ENCODE peak calls at places on chromosome 1, in nine cellular contexts. One of them, this sample, is unnamed.

GRCh38 chr1:154992721-154993571 is 440 bp upstream of the LENEP start:
- DNase-seq in stimulated activated CD4-positive, alpha-beta T cell treated with anti-CD3 and anti-CD28 coated beads, Interleukin-4, amount 100 ng/mL, for 24 hours: no peak
- DNase-seq in activated naive CD4-positive, alpha-beta T cell treated with anti-CD3 and anti-CD28 coated beads for 36 hours: no peak
- DNase-seq in H4: peak
- DNase-seq in NCI-H748 treated with DMSO at 0.1 percent for 48 hours: no peak
- DNase-seq in ecto neural progenitor cell: peak
- DNase-seq in NCI-H226: peak
- DNase-seq in right cardiac atrium: peak
- DNase-seq in activated gamma-delta T cell treated with Interleukin-2 at 50 U/mL for 16 hours: no peak
- DNase-seq in this sample: no peak

GRCh38 chr1:183569141-183569540 is 21.1 kb downstream of the NCF2 start:
- DNase-seq in stimulated activated CD4-positive, alpha-beta T cell treated with anti-CD3 and anti-CD28 coated beads, Interleukin-4, amount 100 ng/mL, for 24 hours: peak
- DNase-seq in activated naive CD4-positive, alpha-beta T cell treated with anti-CD3 and anti-CD28 coated beads for 36 hours: peak
- DNase-seq in H4: peak
- DNase-seq in NCI-H748 treated with DMSO at 0.1 percent for 48 hours: no peak
- DNase-seq in ecto neural progenitor cell: no peak
- DNase-seq in NCI-H226: peak
- DNase-seq in right cardiac atrium: no peak
- DNase-seq in activated gamma-delta T cell treated with Interleukin-2 at 50 U/mL for 16 hours: no peak
- DNase-seq in this sample: no peak

GRCh38 chr1:67921725-67922489 is 88.6 kb upstream of the GNG12 start:
- DNase-seq in stimulated activated CD4-positive, alpha-beta T cell treated with anti-CD3 and anti-CD28 coated beads, Interleukin-4, amount 100 ng/mL, for 24 hours: no peak
- DNase-seq in activated naive CD4-positive, alpha-beta T cell treated with anti-CD3 and anti-CD28 coated beads for 36 hours: no peak
- DNase-seq in H4: no peak
- DNase-seq in NCI-H748 treated with DMSO at 0.1 percent for 48 hours: no peak
- DNase-seq in ecto neural progenitor cell: no peak
- DNase-seq in NCI-H226: peak
- DNase-seq in right cardiac atrium: no peak
- DNase-seq in activated gamma-delta T cell treated with Interleukin-2 at 50 U/mL for 16 hours: no peak
- DNase-seq in this sample: no peak

GRCh38 chr1:11238311-11238710 is 24.0 kb downstream of the MTOR start:
- DNase-seq in stimulated activated CD4-positive, alpha-beta T cell treated with anti-CD3 and anti-CD28 coated beads, Interleukin-4, amount 100 ng/mL, for 24 hours: no peak
- DNase-seq in activated naive CD4-positive, alpha-beta T cell treated with anti-CD3 and anti-CD28 coated beads for 36 hours: no peak
- DNase-seq in H4: no peak
- DNase-seq in NCI-H748 treated with DMSO at 0.1 percent for 48 hours: no peak
- DNase-seq in ecto neural progenitor cell: no peak
- DNase-seq in NCI-H226: no peak
- DNase-seq in right cardiac atrium: no peak
- DNase-seq in activated gamma-delta T cell treated with Interleukin-2 at 50 U/mL for 16 hours: no peak
- DNase-seq in this sample: no peak

GRCh38 chr1:24484208-24484607 is 18.4 kb upstream of the RCAN3 start:
- DNase-seq in stimulated activated CD4-positive, alpha-beta T cell treated with anti-CD3 and anti-CD28 coated beads, Interleukin-4, amount 100 ng/mL, for 24 hours: no peak
- DNase-seq in activated naive CD4-positive, alpha-beta T cell treated with anti-CD3 and anti-CD28 coated beads for 36 hours: peak
- DNase-seq in H4: no peak
- DNase-seq in NCI-H748 treated with DMSO at 0.1 percent for 48 hours: no peak
- DNase-seq in ecto neural progenitor cell: no peak
- DNase-seq in NCI-H226: no peak
- DNase-seq in right cardiac atrium: no peak
- DNase-seq in activated gamma-delta T cell treated with Interleukin-2 at 50 U/mL for 16 hours: no peak
- DNase-seq in this sample: no peak

GRCh38 chr1:212816567-212817278 is 25.0 kb downstream of the TATDN3 start:
- DNase-seq in stimulated activated CD4-positive, alpha-beta T cell treated with anti-CD3 and anti-CD28 coated beads, Interleukin-4, amount 100 ng/mL, for 24 hours: no peak
- DNase-seq in activated naive CD4-positive, alpha-beta T cell treated with anti-CD3 and anti-CD28 coated beads for 36 hours: no peak
- DNase-seq in H4: no peak
- DNase-seq in NCI-H748 treated with DMSO at 0.1 percent for 48 hours: no peak
- DNase-seq in ecto neural progenitor cell: no peak
- DNase-seq in NCI-H226: no peak
- DNase-seq in right cardiac atrium: no peak
- DNase-seq in activated gamma-delta T cell treated with Interleukin-2 at 50 U/mL for 16 hours: no peak
- DNase-seq in this sample: no peak

GRCh38 chr1:102897537-102897936 is 210.8 kb downstream of the COL11A1 start:
- DNase-seq in stimulated activated CD4-positive, alpha-beta T cell treated with anti-CD3 and anti-CD28 coated beads, Interleukin-4, amount 100 ng/mL, for 24 hours: no peak
- DNase-seq in activated naive CD4-positive, alpha-beta T cell treated with anti-CD3 and anti-CD28 coated beads for 36 hours: no peak
- DNase-seq in H4: peak
- DNase-seq in NCI-H748 treated with DMSO at 0.1 percent for 48 hours: no peak
- DNase-seq in ecto neural progenitor cell: no peak
- DNase-seq in NCI-H226: peak
- DNase-seq in right cardiac atrium: no peak
- DNase-seq in activated gamma-delta T cell treated with Interleukin-2 at 50 U/mL for 16 hours: no peak
- DNase-seq in this sample: no peak

GRCh38 chr1:12135612-12136011 is 31.2 kb upstream of the TNFRSF1B start:
- DNase-seq in stimulated activated CD4-positive, alpha-beta T cell treated with anti-CD3 and anti-CD28 coated beads, Interleukin-4, amount 100 ng/mL, for 24 hours: no peak
- DNase-seq in activated naive CD4-positive, alpha-beta T cell treated with anti-CD3 and anti-CD28 coated beads for 36 hours: no peak
- DNase-seq in H4: no peak
- DNase-seq in NCI-H748 treated with DMSO at 0.1 percent for 48 hours: no peak
- DNase-seq in ecto neural progenitor cell: no peak
- DNase-seq in NCI-H226: no peak
- DNase-seq in right cardiac atrium: peak
- DNase-seq in activated gamma-delta T cell treated with Interleukin-2 at 50 U/mL for 16 hours: no peak
- DNase-seq in this sample: no peak

GRCh38 chr1:119631433-119632102 is 16.5 kb downstream of the ZNF697 start:
- DNase-seq in stimulated activated CD4-positive, alpha-beta T cell treated with anti-CD3 and anti-CD28 coated beads, Interleukin-4, amount 100 ng/mL, for 24 hours: no peak
- DNase-seq in activated naive CD4-positive, alpha-beta T cell treated with anti-CD3 and anti-CD28 coated beads for 36 hours: no peak
- DNase-seq in H4: peak
- DNase-seq in NCI-H748 treated with DMSO at 0.1 percent for 48 hours: no peak
- DNase-seq in ecto neural progenitor cell: peak
- DNase-seq in NCI-H226: peak
- DNase-seq in right cardiac atrium: peak
- DNase-seq in activated gamma-delta T cell treated with Interleukin-2 at 50 U/mL for 16 hours: no peak
- DNase-seq in this sample: peak

This sample was measured in GM12892.